ENCODE peak calls at places on chromosomes 12 and 14, in four cellular contexts. One of them, this sample, is unnamed.
A peak's percentile ranks its signal among the peaks of the same experiment; 100 is the strongest.

GRCh38 chr12:67475725-67476124 is 172.8 kb upstream of the DYRK2 start:
- DNase-seq in activated CD4-positive, alpha-beta T cell treated with anti-CD3 and anti-CD28 coated beads, Interleukin-2, amount 50 U/mL, for 48 hours: no peak
- DNase-seq in A549: no peak
- DNase-seq in mesothelial cell of epicardium: no peak
- DNase-seq in this sample: no peak

GRCh38 chr14:25350071-25350470 is 300.1 kb upstream of the STXBP6 start:
- DNase-seq in activated CD4-positive, alpha-beta T cell treated with anti-CD3 and anti-CD28 coated beads, Interleukin-2, amount 50 U/mL, for 48 hours: no peak
- DNase-seq in A549: no peak
- DNase-seq in mesothelial cell of epicardium: no peak
- DNase-seq in this sample: no peak

GRCh38 chr12:111304642-111305071 is 64.2 kb downstream of the PHETA1 start:
- DNase-seq in activated CD4-positive, alpha-beta T cell treated with anti-CD3 and anti-CD28 coated beads, Interleukin-2, amount 50 U/mL, for 48 hours: peak; percentile 66
- DNase-seq in A549: peak; percentile 69
- DNase-seq in mesothelial cell of epicardium: no peak
- DNase-seq in this sample: no peak

GRCh38 chr12:34292736-34293625 is 270.7 kb downstream of the ALG10 start:
- DNase-seq in activated CD4-positive, alpha-beta T cell treated with anti-CD3 and anti-CD28 coated beads, Interleukin-2, amount 50 U/mL, for 48 hours: peak; percentile 3
- DNase-seq in A549: peak; percentile 68
- DNase-seq in mesothelial cell of epicardium: no peak
- DNase-seq in this sample: no peak

GRCh38 chr14:93084402-93084801 is 31.3 kb downstream of the ITPK1 start:
- DNase-seq in activated CD4-positive, alpha-beta T cell treated with anti-CD3 and anti-CD28 coated beads, Interleukin-2, amount 50 U/mL, for 48 hours: no peak
- DNase-seq in A549: no peak
- DNase-seq in mesothelial cell of epicardium: no peak
- DNase-seq in this sample: no peak

GRCh38 chr12:110687770-110688169 is 1.1 kb downstream of the HVCN1 start:
- DNase-seq in activated CD4-positive, alpha-beta T cell treated with anti-CD3 and anti-CD28 coated beads, Interleukin-2, amount 50 U/mL, for 48 hours: no peak
- DNase-seq in A549: no peak
- DNase-seq in mesothelial cell of epicardium: no peak
- DNase-seq in this sample: no peak

GRCh38 chr12:124392271-124392990 is 97.5 kb downstream of the RFLNA start:
- DNase-seq in activated CD4-positive, alpha-beta T cell treated with anti-CD3 and anti-CD28 coated beads, Interleukin-2, amount 50 U/mL, for 48 hours: no peak
- DNase-seq in A549: peak; percentile 92
- DNase-seq in mesothelial cell of epicardium: no peak
- DNase-seq in this sample: no peak

GRCh38 chr12:110355080-110355479 is 48.4 kb downstream of the ANAPC7 start:
- DNase-seq in activated CD4-positive, alpha-beta T cell treated with anti-CD3 and anti-CD28 coated beads, Interleukin-2, amount 50 U/mL, for 48 hours: peak; percentile 27
- DNase-seq in A549: peak; percentile 74
- DNase-seq in mesothelial cell of epicardium: no peak
- DNase-seq in this sample: no peak

GRCh38 chr12:9066755-9067433 is 48.8 kb downstream of the A2M start:
- DNase-seq in activated CD4-positive, alpha-beta T cell treated with anti-CD3 and anti-CD28 coated beads, Interleukin-2, amount 50 U/mL, for 48 hours: no peak
- DNase-seq in A549: no peak
- DNase-seq in mesothelial cell of epicardium: no peak
- DNase-seq in this sample: no peak

GRCh38 chr14:105087308-105087962 is 22.2 kb upstream of the GPR132 start:
- DNase-seq in activated CD4-positive, alpha-beta T cell treated with anti-CD3 and anti-CD28 coated beads, Interleukin-2, amount 50 U/mL, for 48 hours: peak; percentile 53
- DNase-seq in A549: peak; percentile 84
- DNase-seq in mesothelial cell of epicardium: no peak
- DNase-seq in this sample: no peak

GRCh38 chr14:72610831-72611200 is 283.1 kb downstream of the DPF3 start:
- DNase-seq in activated CD4-positive, alpha-beta T cell treated with anti-CD3 and anti-CD28 coated beads, Interleukin-2, amount 50 U/mL, for 48 hours: no peak
- DNase-seq in A549: no peak
- DNase-seq in mesothelial cell of epicardium: peak; percentile 21
- DNase-seq in this sample: no peak

GRCh38 chr14:52873694-52874093 is 77.2 kb downstream of the FERMT2 start:
- DNase-seq in activated CD4-positive, alpha-beta T cell treated with anti-CD3 and anti-CD28 coated beads, Interleukin-2, amount 50 U/mL, for 48 hours: no peak
- DNase-seq in A549: no peak
- DNase-seq in mesothelial cell of epicardium: no peak
- DNase-seq in this sample: no peak

GRCh38 chr14:103184046-103184445 is 60.8 kb downstream of the TNFAIP2 start:
- DNase-seq in activated CD4-positive, alpha-beta T cell treated with anti-CD3 and anti-CD28 coated beads, Interleukin-2, amount 50 U/mL, for 48 hours: no peak
- DNase-seq in A549: no peak
- DNase-seq in mesothelial cell of epicardium: no peak
- DNase-seq in this sample: no peak

GRCh38 chr12:112858776-112859175 is 48.0 kb upstream of the OAS1 start:
- DNase-seq in activated CD4-positive, alpha-beta T cell treated with anti-CD3 and anti-CD28 coated beads, Interleukin-2, amount 50 U/mL, for 48 hours: no peak
- DNase-seq in A549: no peak
- DNase-seq in mesothelial cell of epicardium: no peak
- DNase-seq in this sample: no peak

GRCh38 chr14:24831677-24832076 is 197.7 kb upstream of the GZMB start:
- DNase-seq in activated CD4-positive, alpha-beta T cell treated with anti-CD3 and anti-CD28 coated beads, Interleukin-2, amount 50 U/mL, for 48 hours: no peak
- DNase-seq in A549: no peak
- DNase-seq in mesothelial cell of epicardium: no peak
- DNase-seq in this sample: no peak

GRCh38 chr12:31482816-31483215 is 108.1 kb downstream of the DENND5B start:
- DNase-seq in activated CD4-positive, alpha-beta T cell treated with anti-CD3 and anti-CD28 coated beads, Interleukin-2, amount 50 U/mL, for 48 hours: no peak
- DNase-seq in A549: no peak
- DNase-seq in mesothelial cell of epicardium: no peak
- DNase-seq in this sample: no peak

GRCh38 chr12:66664076-66664475 is 14.8 kb downstream of the GRIP1 start:
- DNase-seq in activated CD4-positive, alpha-beta T cell treated with anti-CD3 and anti-CD28 coated beads, Interleukin-2, amount 50 U/mL, for 48 hours: no peak
- DNase-seq in A549: no peak
- DNase-seq in mesothelial cell of epicardium: no peak
- DNase-seq in this sample: no peak

GRCh38 chr12:48165089-48166031 is 8.0 kb upstream of the ASB8 start:
- DNase-seq in activated CD4-positive, alpha-beta T cell treated with anti-CD3 and anti-CD28 coated beads, Interleukin-2, amount 50 U/mL, for 48 hours: peak; percentile 40
- DNase-seq in A549: peak; percentile 75
- DNase-seq in mesothelial cell of epicardium: no peak
- DNase-seq in this sample: no peak

GRCh38 chr12:60174476-60174875 is 578.6 kb downstream of the SLC16A7 start:
- DNase-seq in activated CD4-positive, alpha-beta T cell treated with anti-CD3 and anti-CD28 coated beads, Interleukin-2, amount 50 U/mL, for 48 hours: no peak
- DNase-seq in A549: no peak
- DNase-seq in mesothelial cell of epicardium: no peak
- DNase-seq in this sample: no peak

GRCh38 chr12:119578112-119578511 is 15.5 kb upstream of the TMEM233 start:
- DNase-seq in activated CD4-positive, alpha-beta T cell treated with anti-CD3 and anti-CD28 coated beads, Interleukin-2, amount 50 U/mL, for 48 hours: peak; percentile 34
- DNase-seq in A549: no peak
- DNase-seq in mesothelial cell of epicardium: no peak
- DNase-seq in this sample: no peak

GRCh38 chr14:73686901-73687300 is 27.3 kb downstream of the PNMA1 start:
- DNase-seq in activated CD4-positive, alpha-beta T cell treated with anti-CD3 and anti-CD28 coated beads, Interleukin-2, amount 50 U/mL, for 48 hours: no peak
- DNase-seq in A549: no peak
- DNase-seq in mesothelial cell of epicardium: no peak
- DNase-seq in this sample: no peak

GRCh38 chr12:4563336-4563735 is 1.3 kb downstream of the DYRK4 start:
- DNase-seq in activated CD4-positive, alpha-beta T cell treated with anti-CD3 and anti-CD28 coated beads, Interleukin-2, amount 50 U/mL, for 48 hours: no peak
- DNase-seq in A549: no peak
- DNase-seq in mesothelial cell of epicardium: no peak
- DNase-seq in this sample: no peak

GRCh38 chr12:32039917-32040575 is 66.6 kb upstream of the BICD1 start:
- DNase-seq in activated CD4-positive, alpha-beta T cell treated with anti-CD3 and anti-CD28 coated beads, Interleukin-2, amount 50 U/mL, for 48 hours: no peak
- DNase-seq in A549: no peak
- DNase-seq in mesothelial cell of epicardium: no peak
- DNase-seq in this sample: no peak

GRCh38 chr12:113267621-113268020 is 46.4 kb downstream of the TPCN1 start:
- DNase-seq in activated CD4-positive, alpha-beta T cell treated with anti-CD3 and anti-CD28 coated beads, Interleukin-2, amount 50 U/mL, for 48 hours: no peak
- DNase-seq in A549: no peak
- DNase-seq in mesothelial cell of epicardium: no peak
- DNase-seq in this sample: no peak

GRCh38 chr14:70257526-70257925 is 68.8 kb upstream of the SLC8A3 start:
- DNase-seq in activated CD4-positive, alpha-beta T cell treated with anti-CD3 and anti-CD28 coated beads, Interleukin-2, amount 50 U/mL, for 48 hours: peak; percentile 39
- DNase-seq in A549: peak; percentile 44
- DNase-seq in mesothelial cell of epicardium: no peak
- DNase-seq in this sample: no peak

GRCh38 chr12:54337280-54337842 is 12.4 kb downstream of the COPZ1 start:
- DNase-seq in activated CD4-positive, alpha-beta T cell treated with anti-CD3 and anti-CD28 coated beads, Interleukin-2, amount 50 U/mL, for 48 hours: no peak
- DNase-seq in A549: no peak
- DNase-seq in mesothelial cell of epicardium: no peak
- DNase-seq in this sample: no peak

GRCh38 chr12:25835385-25835784 is 123.1 kb upstream of the RASSF8 start:
- DNase-seq in activated CD4-positive, alpha-beta T cell treated with anti-CD3 and anti-CD28 coated beads, Interleukin-2, amount 50 U/mL, for 48 hours: no peak
- DNase-seq in A549: no peak
- DNase-seq in mesothelial cell of epicardium: no peak
- DNase-seq in this sample: no peak

GRCh38 chr12:131795688-131796410 is 32.3 kb upstream of the MMP17 start:
- DNase-seq in activated CD4-positive, alpha-beta T cell treated with anti-CD3 and anti-CD28 coated beads, Interleukin-2, amount 50 U/mL, for 48 hours: no peak
- DNase-seq in A549: no peak
- DNase-seq in mesothelial cell of epicardium: no peak
- DNase-seq in this sample: no peak

GRCh38 chr12:84497819-84498218 is 414.8 kb downstream of the SLC6A15 start:
- DNase-seq in activated CD4-positive, alpha-beta T cell treated with anti-CD3 and anti-CD28 coated beads, Interleukin-2, amount 50 U/mL, for 48 hours: no peak
- DNase-seq in A549: peak; percentile 35
- DNase-seq in mesothelial cell of epicardium: no peak
- DNase-seq in this sample: peak; percentile 15

GRCh38 chr12:131905640-131906091 is 11.2 kb downstream of the ULK1 start:
- DNase-seq in activated CD4-positive, alpha-beta T cell treated with anti-CD3 and anti-CD28 coated beads, Interleukin-2, amount 50 U/mL, for 48 hours: no peak
- DNase-seq in A549: no peak
- DNase-seq in mesothelial cell of epicardium: no peak
- DNase-seq in this sample: no peak

GRCh38 chr12:49367381-49368239 is at the start of gene SPATS2:
- DNase-seq in activated CD4-positive, alpha-beta T cell treated with anti-CD3 and anti-CD28 coated beads, Interleukin-2, amount 50 U/mL, for 48 hours: peak; percentile 95
- DNase-seq in A549: peak; percentile 26
- DNase-seq in mesothelial cell of epicardium: no peak
- DNase-seq in this sample: no peak

GRCh38 chr14:23060536-23061260 is 3.4 kb upstream of the CDH24 start:
- DNase-seq in activated CD4-positive, alpha-beta T cell treated with anti-CD3 and anti-CD28 coated beads, Interleukin-2, amount 50 U/mL, for 48 hours: no peak
- DNase-seq in A549: no peak
- DNase-seq in mesothelial cell of epicardium: no peak
- DNase-seq in this sample: no peak

GRCh38 chr12:108214486-108214885 is 85.4 kb downstream of the WSCD2 start:
- DNase-seq in activated CD4-positive, alpha-beta T cell treated with anti-CD3 and anti-CD28 coated beads, Interleukin-2, amount 50 U/mL, for 48 hours: peak; percentile 26
- DNase-seq in A549: no peak
- DNase-seq in mesothelial cell of epicardium: peak; percentile 77
- DNase-seq in this sample: peak; percentile 3

GRCh38 chr12:68901551-68901950 is 31.4 kb downstream of the CPM start:
- DNase-seq in activated CD4-positive, alpha-beta T cell treated with anti-CD3 and anti-CD28 coated beads, Interleukin-2, amount 50 U/mL, for 48 hours: no peak
- DNase-seq in A549: no peak
- DNase-seq in mesothelial cell of epicardium: no peak
- DNase-seq in this sample: no peak

GRCh38 chr14:60971271-60971670 is 9.6 kb downstream of the TRMT5 start:
- DNase-seq in activated CD4-positive, alpha-beta T cell treated with anti-CD3 and anti-CD28 coated beads, Interleukin-2, amount 50 U/mL, for 48 hours: no peak
- DNase-seq in A549: no peak
- DNase-seq in mesothelial cell of epicardium: no peak
- DNase-seq in this sample: no peak

GRCh38 chr14:77043177-77043983 is 14.9 kb upstream of the IRF2BPL start:
- DNase-seq in activated CD4-positive, alpha-beta T cell treated with anti-CD3 and anti-CD28 coated beads, Interleukin-2, amount 50 U/mL, for 48 hours: peak; percentile 69
- DNase-seq in A549: peak; percentile 49
- DNase-seq in mesothelial cell of epicardium: no peak
- DNase-seq in this sample: no peak

GRCh38 chr12:38691164-38691563 is 214.2 kb downstream of the CPNE8 start:
- DNase-seq in activated CD4-positive, alpha-beta T cell treated with anti-CD3 and anti-CD28 coated beads, Interleukin-2, amount 50 U/mL, for 48 hours: no peak
- DNase-seq in A549: no peak
- DNase-seq in mesothelial cell of epicardium: no peak
- DNase-seq in this sample: no peak

This sample was measured in amniotic stem cell.